ENCODE peak calls at places on chromosomes 2 and 18, in nine cellular contexts. J is HT1080; A is gastrocnemius medialis; N is NCI-H1436; W is stimulated activated CD8-positive, alpha-beta memory T cell treated with anti-CD3 and anti-CD28 coated beads, Interleukin-2, amount 100 ng/mL, for 48 hours; H is COR-L47; S is cardiac muscle cell; X is mammary epithelial cell; B is mucosa of gallbladder. Y is an unnamed sample.

GRCh38 chr18:2984703-2985261 is 28.2 kb downstream of the LPIN2 start:
- DNase-seq in J (no peak), A (no peak), N (no peak), W (no peak), H (no peak), S (no peak), X (peak), B (peak), Y (no peak)

GRCh38 chr2:160271166-160272086 is 71.4 kb upstream of the ITGB6 start:
- DNase-seq in J (no peak), A (no peak), N (no peak), W (no peak), H (no peak), S (peak), X (no peak), B (peak), Y (no peak)

GRCh38 chr2:105180491-105180972 is 61.0 kb upstream of the GPR45 start:
- DNase-seq in J (no peak), A (no peak), N (no peak), W (no peak), H (no peak), S (no peak), X (no peak), B (no peak), Y (no peak)

GRCh38 chr2:66134113-66134730 is 300.7 kb upstream of the MEIS1 start:
- DNase-seq in J (peak), A (no peak), N (no peak), W (no peak), H (no peak), S (no peak), X (no peak), B (no peak), Y (no peak)

GRCh38 chr18:37586641-37587225 is 21.1 kb upstream of the CELF4 start:
- DNase-seq in J (peak), A (no peak), N (no peak), W (no peak), H (no peak), S (no peak), X (no peak), B (no peak), Y (no peak)

GRCh38 chr2:71613566-71613952 is 160.2 kb downstream of the DYSF start:
- DNase-seq in J (no peak), A (peak), N (no peak), W (no peak), H (no peak), S (no peak), X (no peak), B (no peak), Y (no peak)

GRCh38 chr2:168120730-168121129 is 126.7 kb downstream of the STK39 start:
- DNase-seq in J (no peak), A (no peak), N (no peak), W (no peak), H (peak), S (no peak), X (no peak), B (no peak), Y (no peak)

GRCh38 chr2:212520340-212520739 is 18.3 kb downstream of the ERBB4 start:
- DNase-seq in J (peak), A (no peak), N (no peak), W (no peak), H (peak), S (no peak), X (no peak), B (no peak), Y (peak)

GRCh38 chr2:220962556-220962955 is 609.5 kb downstream of the EPHA4 start:
- DNase-seq in J (no peak), A (no peak), N (no peak), W (no peak), H (no peak), S (no peak), X (no peak), B (no peak), Y (no peak)

GRCh38 chr2:67625671-67626070 is 228.5 kb downstream of the ETAA1 start:
- DNase-seq in J (peak), A (no peak), N (no peak), W (no peak), H (no peak), S (no peak), X (peak), B (no peak), Y (no peak)

GRCh38 chr2:97905294-97905693 is 90.5 kb downstream of the TMEM131 start:
- DNase-seq in J (no peak), A (no peak), N (no peak), W (no peak), H (no peak), S (no peak), X (no peak), B (no peak), Y (no peak)

GRCh38 chr2:69652206-69652605 is 8.7 kb upstream of the AAK1 start:
- DNase-seq in J (peak), A (no peak), N (no peak), W (no peak), H (no peak), S (no peak), X (peak), B (no peak), Y (no peak)

GRCh38 chr2:173663835-173664515 is 301.2 kb downstream of the SP3 start:
- DNase-seq in J (no peak), A (no peak), N (no peak), W (no peak), H (no peak), S (no peak), X (no peak), B (no peak), Y (no peak)

GRCh38 chr18:3037423-3037915 is 24.5 kb upstream of the LPIN2 start:
- DNase-seq in J (peak), A (peak), N (no peak), W (no peak), H (no peak), S (no peak), X (peak), B (peak), Y (peak)

GRCh38 chr2:27652341-27652740 is 11.1 kb downstream of the SUPT7L start:
- DNase-seq in J (no peak), A (no peak), N (no peak), W (no peak), H (no peak), S (no peak), X (no peak), B (no peak), Y (no peak)

GRCh38 chr2:39508243-39508642 is 71.2 kb upstream of the MAP4K3 start:
- DNase-seq in J (no peak), A (no peak), N (no peak), W (no peak), H (no peak), S (no peak), X (no peak), B (no peak), Y (no peak)

GRCh38 chr2:231250146-231250545 is 51.7 kb downstream of the ARMC9 start:
- DNase-seq in J (no peak), A (no peak), N (no peak), W (no peak), H (no peak), S (no peak), X (peak), B (no peak), Y (no peak)

GRCh38 chr2:227325824-227326195 is 759 bp downstream of the MFF start:
- DNase-seq in J (peak), A (no peak), N (no peak), W (no peak), H (no peak), S (peak), X (peak), B (no peak), Y (no peak)

GRCh38 chr2:154306261-154306970 is 392.1 kb upstream of the KCNJ3 start:
- DNase-seq in J (no peak), A (no peak), N (no peak), W (no peak), H (no peak), S (no peak), X (no peak), B (no peak), Y (no peak)

GRCh38 chr2:50126845-50127244 is 905.1 kb downstream of the NRXN1 start:
- DNase-seq in J (no peak), A (no peak), N (peak), W (no peak), H (peak), S (no peak), X (no peak), B (no peak), Y (no peak)

GRCh38 chr2:101478561-101479001 is 3.7 kb upstream of the RFX8 start:
- DNase-seq in J (no peak), A (no peak), N (no peak), W (no peak), H (no peak), S (no peak), X (no peak), B (no peak), Y (no peak)

GRCh38 chr18:77067315-77068061 is 65.1 kb downstream of the MBP start:
- DNase-seq in J (peak), A (peak), N (no peak), W (peak), H (no peak), S (no peak), X (peak), B (peak), Y (peak)

GRCh38 chr2:37322368-37322767 is 2.3 kb downstream of the PRKD3 start:
- DNase-seq in J (no peak), A (no peak), N (no peak), W (no peak), H (no peak), S (no peak), X (no peak), B (no peak), Y (no peak)

GRCh38 chr18:79522451-79523220 is 126.9 kb downstream of the NFATC1 start:
- DNase-seq in J (no peak), A (no peak), N (no peak), W (peak), H (no peak), S (no peak), X (no peak), B (peak), Y (no peak)

GRCh38 chr2:197310271-197310939 is at the start of gene ANKRD44:
- DNase-seq in J (peak), A (peak), N (peak), W (peak), H (peak), S (peak), X (peak), B (peak), Y (no peak)

GRCh38 chr18:75218524-75218923 is 7.9 kb downstream of the TSHZ1 start:
- DNase-seq in J (no peak), A (no peak), N (no peak), W (no peak), H (no peak), S (no peak), X (no peak), B (no peak), Y (no peak)

GRCh38 chr18:69399253-69399652 is 1.4 kb upstream of the DOK6 start:
- DNase-seq in J (no peak), A (no peak), N (no peak), W (no peak), H (no peak), S (peak), X (no peak), B (no peak), Y (no peak)

GRCh38 chr2:36366491-36367120 is 11.0 kb downstream of the CRIM1 start:
- DNase-seq in J (no peak), A (no peak), N (no peak), W (no peak), H (no peak), S (no peak), X (no peak), B (no peak), Y (no peak)

GRCh38 chr18:12890500-12890899 is 6.5 kb upstream of the PTPN2 start:
- DNase-seq in J (peak), A (no peak), N (no peak), W (no peak), H (no peak), S (no peak), X (no peak), B (no peak), Y (no peak)

GRCh38 chr2:231966886-231967285 is 5.4 kb downstream of the DIS3L2 start:
- DNase-seq in J (no peak), A (no peak), N (no peak), W (no peak), H (no peak), S (no peak), X (no peak), B (no peak), Y (no peak)

GRCh38 chr2:231161252-231162035 is 36.6 kb upstream of the HTR2B start:
- DNase-seq in J (peak), A (no peak), N (no peak), W (no peak), H (no peak), S (no peak), X (no peak), B (no peak), Y (no peak)

GRCh38 chr2:47069628-47070154 is 85.4 kb downstream of the STPG4 start:
- DNase-seq in J (peak), A (peak), N (no peak), W (no peak), H (no peak), S (peak), X (peak), B (peak), Y (no peak)

GRCh38 chr2:3503046-3503445 is 16.3 kb downstream of the ADI1 start:
- DNase-seq in J (no peak), A (no peak), N (no peak), W (no peak), H (no peak), S (no peak), X (no peak), B (no peak), Y (no peak)

Y was measured in Panc1.